ENCODE peak calls at places on chromosome 10, in eight cellular contexts. One of them, this sample, is unnamed.

GRCh38 chr10:12130237-12130872 is 878 bp downstream of the SEC61A2 start:
- DNase-seq in astrocyte: peak; percentile 63
- DNase-seq in HCT116: peak; percentile 64
- DNase-seq in fibroblast of lung: peak; percentile 75
- DNase-seq in MM.1S: peak; percentile 65
- DNase-seq in endodermal cell: peak; percentile 76
- DNase-seq in SK-N-SH: peak; percentile 78
- DNase-seq in GM12878: peak; percentile 40
- DNase-seq in this sample: peak; percentile 36

GRCh38 chr10:16891375-16892313 is 74.4 kb upstream of the RSU1 start:
- DNase-seq in HCT116: peak; percentile 92
- DNase-seq in astrocyte: peak; percentile 81
- DNase-seq in fibroblast of lung: peak; percentile 82
- DNase-seq in GM12878: no peak
- DNase-seq in SK-N-SH: peak; percentile 25
- DNase-seq in endodermal cell: peak; percentile 87
- DNase-seq in MM.1S: no peak
- DNase-seq in this sample: peak; percentile 31

GRCh38 chr10:26216577-26216948 is at the start of gene GAD2:
- DNase-seq in MM.1S: no peak
- DNase-seq in GM12878: no peak
- DNase-seq in SK-N-SH: no peak
- DNase-seq in fibroblast of lung: no peak
- DNase-seq in HCT116: no peak
- DNase-seq in endodermal cell: peak; percentile 74
- DNase-seq in astrocyte: no peak
- DNase-seq in this sample: no peak

GRCh38 chr10:69901623-69902505 is 100.2 kb downstream of the COL13A1 start:
- DNase-seq in astrocyte: peak; percentile 20
- DNase-seq in SK-N-SH: peak; percentile 92
- DNase-seq in fibroblast of lung: peak; percentile 39
- DNase-seq in endodermal cell: peak; percentile 92
- DNase-seq in MM.1S: no peak
- DNase-seq in HCT116: peak; percentile 28
- DNase-seq in GM12878: no peak
- DNase-seq in this sample: peak; percentile 65

GRCh38 chr10:85043207-85043606 is 714.8 kb downstream of the CCSER2 start:
- DNase-seq in endodermal cell: peak; percentile 70
- DNase-seq in fibroblast of lung: no peak
- DNase-seq in HCT116: no peak
- DNase-seq in MM.1S: no peak
- DNase-seq in GM12878: no peak
- DNase-seq in astrocyte: no peak
- DNase-seq in SK-N-SH: no peak
- DNase-seq in this sample: no peak

GRCh38 chr10:122142652-122143237 is 128.4 kb upstream of the BTBD16 start:
- DNase-seq in HCT116: no peak
- DNase-seq in GM12878: no peak
- DNase-seq in astrocyte: no peak
- DNase-seq in MM.1S: no peak
- DNase-seq in endodermal cell: peak; percentile 93
- DNase-seq in SK-N-SH: peak; percentile 73
- DNase-seq in fibroblast of lung: no peak
- DNase-seq in this sample: peak; percentile 53

GRCh38 chr10:72729528-72729927 is 37.6 kb downstream of the MCU start:
- DNase-seq in astrocyte: peak; percentile 62
- DNase-seq in fibroblast of lung: peak; percentile 68
- DNase-seq in GM12878: peak; percentile 51
- DNase-seq in HCT116: no peak
- DNase-seq in MM.1S: peak; percentile 15
- DNase-seq in endodermal cell: no peak
- DNase-seq in SK-N-SH: no peak
- DNase-seq in this sample: no peak

GRCh38 chr10:88565072-88565471 is 18.0 kb downstream of the RNLS start:
- DNase-seq in astrocyte: no peak
- DNase-seq in endodermal cell: no peak
- DNase-seq in fibroblast of lung: peak; percentile 37
- DNase-seq in HCT116: peak; percentile 12
- DNase-seq in SK-N-SH: peak; percentile 22
- DNase-seq in MM.1S: peak; percentile 38
- DNase-seq in GM12878: no peak
- DNase-seq in this sample: no peak

GRCh38 chr10:101217450-101218281 is 11.6 kb downstream of the LBX1 start:
- DNase-seq in HCT116: no peak
- DNase-seq in MM.1S: no peak
- DNase-seq in GM12878: no peak
- DNase-seq in SK-N-SH: peak; percentile 88
- DNase-seq in fibroblast of lung: peak; percentile 37
- DNase-seq in endodermal cell: peak; percentile 94
- DNase-seq in astrocyte: peak; percentile 20
- DNase-seq in this sample: no peak

GRCh38 chr10:19932806-19933371 is 116.7 kb downstream of the PLXDC2 start:
- DNase-seq in endodermal cell: no peak
- DNase-seq in GM12878: no peak
- DNase-seq in HCT116: no peak
- DNase-seq in SK-N-SH: no peak
- DNase-seq in fibroblast of lung: no peak
- DNase-seq in MM.1S: no peak
- DNase-seq in astrocyte: no peak
- DNase-seq in this sample: no peak

GRCh38 chr10:57336339-57336738 is 931.4 kb downstream of the IPMK start:
- DNase-seq in astrocyte: no peak
- DNase-seq in fibroblast of lung: no peak
- DNase-seq in MM.1S: no peak
- DNase-seq in GM12878: no peak
- DNase-seq in SK-N-SH: no peak
- DNase-seq in HCT116: no peak
- DNase-seq in endodermal cell: no peak
- DNase-seq in this sample: no peak

GRCh38 chr10:27158421-27158820 is 3.3 kb downstream of the MASTL start:
- DNase-seq in astrocyte: peak; percentile 2
- DNase-seq in fibroblast of lung: peak; percentile 3
- DNase-seq in HCT116: no peak
- DNase-seq in MM.1S: no peak
- DNase-seq in endodermal cell: no peak
- DNase-seq in GM12878: no peak
- DNase-seq in SK-N-SH: no peak
- DNase-seq in this sample: no peak

GRCh38 chr10:30783939-30784500 is 154.5 kb upstream of the LYZL2 start:
- DNase-seq in fibroblast of lung: peak; percentile 85
- DNase-seq in astrocyte: peak; percentile 81
- DNase-seq in MM.1S: peak; percentile 88
- DNase-seq in GM12878: peak; percentile 60
- DNase-seq in HCT116: peak; percentile 19
- DNase-seq in endodermal cell: peak; percentile 96
- DNase-seq in SK-N-SH: peak; percentile 95
- DNase-seq in this sample: peak; percentile 84

GRCh38 chr10:94402204-94403033 is at the start of gene TBC1D12:
- DNase-seq in GM12878: peak; percentile 79
- DNase-seq in HCT116: peak; percentile 97
- DNase-seq in endodermal cell: peak; percentile 98
- DNase-seq in SK-N-SH: peak; percentile 95
- DNase-seq in fibroblast of lung: peak; percentile 96
- DNase-seq in MM.1S: peak; percentile 98
- DNase-seq in astrocyte: peak; percentile 92
- DNase-seq in this sample: peak; percentile 98

GRCh38 chr10:51389415-51390342 is 309.7 kb downstream of the CSTF2T start:
- DNase-seq in HCT116: peak; percentile 16
- DNase-seq in SK-N-SH: peak; percentile 69
- DNase-seq in fibroblast of lung: peak; percentile 100
- DNase-seq in astrocyte: peak; percentile 100
- DNase-seq in MM.1S: peak; percentile 37
- DNase-seq in GM12878: peak; percentile 2
- DNase-seq in endodermal cell: peak; percentile 85
- DNase-seq in this sample: peak; percentile 79

GRCh38 chr10:73772280-73773151 is 9.3 kb upstream of the CHCHD1 start:
- DNase-seq in HCT116: peak; percentile 52
- DNase-seq in MM.1S: peak; percentile 75
- DNase-seq in GM12878: peak; percentile 48
- DNase-seq in endodermal cell: peak; percentile 92
- DNase-seq in fibroblast of lung: peak; percentile 84
- DNase-seq in SK-N-SH: peak; percentile 95
- DNase-seq in astrocyte: peak; percentile 73
- DNase-seq in this sample: peak; percentile 87

GRCh38 chr10:132663666-132664365 is 122.1 kb downstream of the NKX6-2 start:
- DNase-seq in fibroblast of lung: no peak
- DNase-seq in SK-N-SH: no peak
- DNase-seq in astrocyte: no peak
- DNase-seq in GM12878: no peak
- DNase-seq in MM.1S: no peak
- DNase-seq in endodermal cell: no peak
- DNase-seq in HCT116: no peak
- DNase-seq in this sample: no peak

GRCh38 chr10:48759113-48759901 is 74.6 kb downstream of the WDFY4 start:
- DNase-seq in MM.1S: no peak
- DNase-seq in HCT116: no peak
- DNase-seq in fibroblast of lung: no peak
- DNase-seq in SK-N-SH: no peak
- DNase-seq in endodermal cell: no peak
- DNase-seq in astrocyte: no peak
- DNase-seq in GM12878: peak; percentile 81
- DNase-seq in this sample: no peak

GRCh38 chr10:5549462-5550249 is 24.9 kb downstream of the CALML3 start:
- DNase-seq in MM.1S: no peak
- DNase-seq in fibroblast of lung: no peak
- DNase-seq in HCT116: no peak
- DNase-seq in endodermal cell: no peak
- DNase-seq in GM12878: no peak
- DNase-seq in astrocyte: no peak
- DNase-seq in SK-N-SH: no peak
- DNase-seq in this sample: peak; percentile 55

GRCh38 chr10:2166061-2166460 is 428.7 kb upstream of the ADARB2 start:
- DNase-seq in HCT116: no peak
- DNase-seq in astrocyte: no peak
- DNase-seq in GM12878: no peak
- DNase-seq in SK-N-SH: no peak
- DNase-seq in endodermal cell: no peak
- DNase-seq in MM.1S: no peak
- DNase-seq in fibroblast of lung: no peak
- DNase-seq in this sample: no peak

GRCh38 chr10:18179901-18180300 is 39.7 kb downstream of the CACNB2 start:
- DNase-seq in GM12878: no peak
- DNase-seq in HCT116: no peak
- DNase-seq in endodermal cell: no peak
- DNase-seq in SK-N-SH: no peak
- DNase-seq in fibroblast of lung: peak; percentile 87
- DNase-seq in MM.1S: no peak
- DNase-seq in astrocyte: peak; percentile 81
- DNase-seq in this sample: no peak

GRCh38 chr10:123144697-123145541 is 3.0 kb upstream of the HMX2 start:
- DNase-seq in MM.1S: no peak
- DNase-seq in fibroblast of lung: no peak
- DNase-seq in SK-N-SH: peak; percentile 74
- DNase-seq in astrocyte: no peak
- DNase-seq in endodermal cell: peak; percentile 77
- DNase-seq in GM12878: no peak
- DNase-seq in HCT116: no peak
- DNase-seq in this sample: no peak
- TF ChIP-seq CTCF in MM.1S: no peak
- TF ChIP-seq CTCF in fibroblast of lung: no peak
- TF ChIP-seq CTCF in SK-N-SH: peak; percentile 23
- TF ChIP-seq CTCF in astrocyte: no peak
- TF ChIP-seq CTCF in endodermal cell: peak; percentile 53
- TF ChIP-seq CTCF in GM12878: peak; percentile 22
- TF ChIP-seq CTCF in HCT116: no peak
- TF ChIP-seq CTCF in this sample: no peak

GRCh38 chr10:59177031-59177861 is 803 bp downstream of the PHYHIPL start:
- DNase-seq in fibroblast of lung: peak; percentile 90
- DNase-seq in astrocyte: peak; percentile 88
- DNase-seq in GM12878: no peak
- DNase-seq in HCT116: no peak
- DNase-seq in endodermal cell: peak; percentile 77
- DNase-seq in SK-N-SH: peak; percentile 69
- DNase-seq in MM.1S: no peak
- DNase-seq in this sample: peak; percentile 22
- H3K9ac ChIP-seq in fibroblast of lung: no peak overlapping the region
- H3K9ac ChIP-seq in astrocyte: no peak overlapping the region
- H3K9ac ChIP-seq in GM12878: no peak overlapping the region
- H3K9ac ChIP-seq in HCT116: no peak overlapping the region
- H3K9ac ChIP-seq in endodermal cell: no peak overlapping the region
- H3K9ac ChIP-seq in SK-N-SH: no peak overlapping the region
- H3K9ac ChIP-seq in MM.1S: no peak overlapping the region
- H3K9ac ChIP-seq in this sample: no peak overlapping the region

DNA sequence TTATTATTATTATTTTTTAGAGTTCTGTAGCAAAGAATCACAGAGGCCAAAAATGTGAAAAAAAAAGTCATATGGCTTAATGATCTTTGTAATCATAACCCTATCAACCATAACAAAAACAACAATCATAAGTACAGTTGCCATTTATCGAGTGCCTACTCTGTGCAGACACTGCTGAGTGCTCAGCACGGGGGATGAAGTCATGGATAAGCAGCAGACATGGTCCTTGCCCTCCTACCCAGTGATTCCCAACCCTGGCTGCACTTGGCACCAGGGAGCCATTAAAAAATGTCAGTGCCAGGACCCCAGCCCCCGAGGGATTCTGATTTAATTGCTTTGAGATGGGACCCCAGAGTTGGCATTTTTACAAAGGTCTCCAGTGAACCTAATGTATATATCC is 38.2 kb downstream of the ENTPD1 start:
- DNase-seq in astrocyte: no peak
- DNase-seq in GM12878: no peak
- DNase-seq in endodermal cell: no peak
- DNase-seq in MM.1S: no peak
- DNase-seq in fibroblast of lung: no peak
- DNase-seq in SK-N-SH: no peak
- DNase-seq in HCT116: no peak
- DNase-seq in this sample: no peak
- H3K4me1 ChIP-seq in astrocyte: peaks cover 8% of the 10 kb centered on the region
- H3K4me1 ChIP-seq in GM12878: peaks cover 56% of the 10 kb centered on the region
- H3K4me1 ChIP-seq in endodermal cell: peaks cover 6% of the 10 kb centered on the region
- H3K4me1 ChIP-seq in MM.1S: no peaks in the 10 kb centered on the region
- H3K4me1 ChIP-seq in fibroblast of lung: peaks cover 5% of the 10 kb centered on the region
- H3K4me1 ChIP-seq in SK-N-SH: peaks cover 22% of the 10 kb centered on the region
- H3K4me1 ChIP-seq in HCT116: no peaks in the 10 kb centered on the region
- H3K4me1 ChIP-seq in this sample: no peaks in the 10 kb centered on the region

DNA sequence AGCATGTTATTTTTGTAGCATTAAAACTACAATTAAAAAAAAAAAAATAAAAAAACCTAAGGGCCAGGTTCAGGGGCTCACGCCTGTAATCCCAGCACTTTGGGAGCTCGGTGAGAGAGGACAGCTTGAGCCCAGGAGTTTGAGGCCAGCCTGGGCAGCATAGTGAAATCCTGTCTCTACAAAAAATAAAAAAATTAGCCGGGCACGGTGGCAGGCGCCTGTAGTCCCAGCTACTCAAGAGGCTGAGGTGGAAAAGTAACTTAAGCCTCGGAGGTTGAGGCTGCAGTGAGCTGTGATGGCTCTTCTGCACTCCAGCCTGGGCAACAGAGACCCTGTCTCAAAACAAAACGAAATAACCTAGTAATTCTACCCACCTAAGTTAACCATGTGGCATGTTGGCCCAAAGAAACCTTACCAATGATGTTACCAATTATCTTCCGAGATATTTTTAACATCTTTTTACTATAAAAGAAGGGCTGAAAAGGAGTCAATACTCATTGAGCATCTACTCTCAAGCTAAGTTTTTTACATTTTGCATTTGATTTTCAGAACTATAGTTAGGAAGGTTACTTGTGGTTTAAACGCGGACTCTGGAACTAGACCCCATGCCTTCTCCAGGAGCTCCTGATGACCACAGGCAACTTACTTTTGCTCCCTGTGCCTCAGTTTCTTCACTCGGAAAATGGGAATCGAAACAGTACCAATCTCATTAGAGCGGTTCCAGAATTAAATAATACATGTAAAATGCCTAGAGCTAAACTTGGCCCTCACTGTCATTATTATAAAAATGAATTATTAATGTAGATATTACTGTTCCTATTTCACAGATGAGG is 1.4 kb downstream of the ITGB1 start:
- DNase-seq in endodermal cell: no peak
- DNase-seq in HCT116: no peak
- DNase-seq in MM.1S: no peak
- DNase-seq in GM12878: no peak
- DNase-seq in astrocyte: no peak
- DNase-seq in SK-N-SH: no peak
- DNase-seq in fibroblast of lung: no peak
- DNase-seq in this sample: no peak
- TF ChIP-seq CTCF in endodermal cell: no peak
- TF ChIP-seq CTCF in HCT116: no peak
- TF ChIP-seq CTCF in MM.1S: no peak
- TF ChIP-seq CTCF in GM12878: no peak
- TF ChIP-seq CTCF in astrocyte: no peak
- TF ChIP-seq CTCF in SK-N-SH: no peak
- TF ChIP-seq CTCF in fibroblast of lung: no peak
- TF ChIP-seq CTCF in this sample: no peak